ENCODE peak calls at places on chromosomes 2 and 18, in five cellular contexts. One of them, this sample, is unnamed.

GRCh38 chr2:120779781-120780283 is 44.2 kb downstream of the GLI2 start:
- DNase-seq in heart left ventricle: no peak
- DNase-seq in uterus: no peak
- DNase-seq in cardiac muscle cell: peak
- DNase-seq in body of pancreas: no peak
- DNase-seq in this sample: no peak

GRCh38 chr2:127138281-127138680 is 31.3 kb upstream of the BIN1 start:
- DNase-seq in heart left ventricle: no peak
- DNase-seq in uterus: no peak
- DNase-seq in cardiac muscle cell: no peak
- DNase-seq in body of pancreas: no peak
- DNase-seq in this sample: no peak

GRCh38 chr2:112936927-112937232 is 25.9 kb downstream of the IL37 start:
- DNase-seq in heart left ventricle: no peak
- DNase-seq in uterus: no peak
- DNase-seq in cardiac muscle cell: no peak
- DNase-seq in body of pancreas: no peak
- DNase-seq in this sample: no peak

GRCh38 chr2:140586379-140586778 is 1544.4 kb downstream of the LRP1B start:
- DNase-seq in heart left ventricle: no peak
- DNase-seq in uterus: no peak
- DNase-seq in cardiac muscle cell: peak
- DNase-seq in body of pancreas: peak
- DNase-seq in this sample: no peak

GRCh38 chr18:13612111-13612997 is 114.0 kb downstream of the FAM210A start:
- DNase-seq in heart left ventricle: no peak
- DNase-seq in uterus: no peak
- DNase-seq in cardiac muscle cell: no peak
- DNase-seq in body of pancreas: no peak
- DNase-seq in this sample: peak

GRCh38 chr2:20343128-20343527 is 7.5 kb downstream of the PUM2 start:
- DNase-seq in heart left ventricle: no peak
- DNase-seq in uterus: no peak
- DNase-seq in cardiac muscle cell: no peak
- DNase-seq in body of pancreas: no peak
- DNase-seq in this sample: no peak

GRCh38 chr2:7353571-7353970 is 436.4 kb downstream of the RNF144A start:
- DNase-seq in heart left ventricle: no peak
- DNase-seq in uterus: no peak
- DNase-seq in cardiac muscle cell: no peak
- DNase-seq in body of pancreas: no peak
- DNase-seq in this sample: no peak

GRCh38 chr2:6482256-6482655 is 383.5 kb downstream of the CMPK2 start:
- DNase-seq in heart left ventricle: no peak
- DNase-seq in uterus: no peak
- DNase-seq in cardiac muscle cell: no peak
- DNase-seq in body of pancreas: no peak
- DNase-seq in this sample: no peak

GRCh38 chr2:142592171-142592570 is 285.3 kb upstream of the KYNU start:
- DNase-seq in heart left ventricle: no peak
- DNase-seq in uterus: no peak
- DNase-seq in cardiac muscle cell: no peak
- DNase-seq in body of pancreas: no peak
- DNase-seq in this sample: no peak

GRCh38 chr2:119617455-119617854 is 61.5 kb upstream of the TMEM177 start:
- DNase-seq in heart left ventricle: no peak
- DNase-seq in uterus: no peak
- DNase-seq in cardiac muscle cell: no peak
- DNase-seq in body of pancreas: no peak
- DNase-seq in this sample: no peak

GRCh38 chr2:178163911-178164310 is 30.4 kb upstream of the OSBPL6 start:
- DNase-seq in heart left ventricle: no peak
- DNase-seq in uterus: no peak
- DNase-seq in cardiac muscle cell: no peak
- DNase-seq in body of pancreas: no peak
- DNase-seq in this sample: no peak

GRCh38 chr2:26768759-26769500 is 4.8 kb downstream of the SLC35F6 start:
- DNase-seq in heart left ventricle: peak
- DNase-seq in uterus: peak
- DNase-seq in cardiac muscle cell: no peak
- DNase-seq in body of pancreas: peak
- DNase-seq in this sample: peak

GRCh38 chr18:58682429-58683069 is 11.3 kb downstream of the MALT1 start:
- DNase-seq in heart left ventricle: peak
- DNase-seq in uterus: peak
- DNase-seq in cardiac muscle cell: peak
- DNase-seq in body of pancreas: peak
- DNase-seq in this sample: no peak

GRCh38 chr2:65031341-65032015 is 24.7 kb upstream of the CEP68 start:
- DNase-seq in heart left ventricle: no peak
- DNase-seq in uterus: no peak
- DNase-seq in cardiac muscle cell: no peak
- DNase-seq in body of pancreas: peak
- DNase-seq in this sample: no peak

GRCh38 chr18:78780719-78781600 is 198.7 kb upstream of the SALL3 start:
- DNase-seq in heart left ventricle: no peak
- DNase-seq in uterus: no peak
- DNase-seq in cardiac muscle cell: no peak
- DNase-seq in body of pancreas: peak
- DNase-seq in this sample: no peak

GRCh38 chr2:152421521-152422367 is 86.8 kb downstream of the FMNL2 start:
- DNase-seq in heart left ventricle: peak
- DNase-seq in uterus: peak
- DNase-seq in cardiac muscle cell: no peak
- DNase-seq in body of pancreas: peak
- DNase-seq in this sample: no peak

GRCh38 chr2:96967436-96967835 is 18.9 kb downstream of the FAM178B start:
- DNase-seq in heart left ventricle: no peak
- DNase-seq in uterus: no peak
- DNase-seq in cardiac muscle cell: no peak
- DNase-seq in body of pancreas: no peak
- DNase-seq in this sample: no peak

GRCh38 chr18:34509163-34509562 is 200.9 kb upstream of the DTNA start:
- DNase-seq in heart left ventricle: no peak
- DNase-seq in uterus: no peak
- DNase-seq in cardiac muscle cell: no peak
- DNase-seq in body of pancreas: no peak
- DNase-seq in this sample: no peak

GRCh38 chr2:104969564-104969963 is 68.3 kb upstream of the MRPS9 start:
- DNase-seq in heart left ventricle: no peak
- DNase-seq in uterus: no peak
- DNase-seq in cardiac muscle cell: no peak
- DNase-seq in body of pancreas: no peak
- DNase-seq in this sample: no peak

DNA sequence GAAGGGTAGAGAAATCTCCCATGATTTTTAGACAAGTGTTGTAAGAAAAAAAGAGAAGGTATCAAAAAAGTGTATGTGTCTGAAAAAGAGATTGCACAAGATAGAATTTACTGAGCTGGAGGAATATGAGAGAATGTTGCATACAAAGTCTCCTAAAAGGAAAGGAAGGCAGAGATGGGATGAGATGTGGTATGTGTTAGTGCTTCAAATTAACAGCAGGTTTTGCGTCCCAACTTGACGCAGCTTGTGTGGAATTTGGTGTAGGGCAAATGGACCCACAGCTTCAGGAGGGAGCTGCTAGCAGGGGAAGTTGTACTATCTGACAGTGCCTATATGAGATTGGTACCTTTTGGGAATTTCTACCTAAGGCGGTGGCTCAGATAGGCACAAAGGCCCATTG is 9.0 kb upstream of the RASGRP3 start:
- DNase-seq in heart left ventricle: no peak
- DNase-seq in uterus: no peak
- DNase-seq in cardiac muscle cell: no peak
- DNase-seq in body of pancreas: no peak
- DNase-seq in this sample: no peak
- H3K27ac ChIP-seq in heart left ventricle: peak
- H3K27ac ChIP-seq in uterus: no peak
- H3K27ac ChIP-seq in cardiac muscle cell: no peak
- H3K27ac ChIP-seq in body of pancreas: no peak
- H3K27ac ChIP-seq in this sample: no peak

DNA sequence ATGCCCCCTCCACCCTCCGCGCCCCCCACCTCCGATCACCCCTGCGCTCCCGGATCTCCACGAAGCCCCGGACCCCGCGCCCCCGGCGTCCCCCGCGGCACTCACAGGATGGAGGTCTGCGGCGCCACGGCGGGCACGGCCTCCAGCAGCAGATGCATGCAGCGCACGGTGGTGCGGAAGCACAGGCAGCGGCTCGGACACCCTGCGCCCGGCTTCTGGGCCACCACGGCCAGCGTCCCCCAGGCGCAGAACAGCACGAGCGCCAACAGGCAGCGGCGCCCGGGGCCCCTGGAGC is 217 bp downstream of the PXDN start:
- DNase-seq in heart left ventricle: no peak
- DNase-seq in uterus: no peak
- DNase-seq in cardiac muscle cell: peak
- DNase-seq in body of pancreas: no peak
- DNase-seq in this sample: peak
- H3K4me3 ChIP-seq in heart left ventricle: peak
- H3K4me3 ChIP-seq in uterus: peak
- H3K4me3 ChIP-seq in cardiac muscle cell: peak
- H3K4me3 ChIP-seq in body of pancreas: no peak
- H3K4me3 ChIP-seq in this sample: no peak

DNA sequence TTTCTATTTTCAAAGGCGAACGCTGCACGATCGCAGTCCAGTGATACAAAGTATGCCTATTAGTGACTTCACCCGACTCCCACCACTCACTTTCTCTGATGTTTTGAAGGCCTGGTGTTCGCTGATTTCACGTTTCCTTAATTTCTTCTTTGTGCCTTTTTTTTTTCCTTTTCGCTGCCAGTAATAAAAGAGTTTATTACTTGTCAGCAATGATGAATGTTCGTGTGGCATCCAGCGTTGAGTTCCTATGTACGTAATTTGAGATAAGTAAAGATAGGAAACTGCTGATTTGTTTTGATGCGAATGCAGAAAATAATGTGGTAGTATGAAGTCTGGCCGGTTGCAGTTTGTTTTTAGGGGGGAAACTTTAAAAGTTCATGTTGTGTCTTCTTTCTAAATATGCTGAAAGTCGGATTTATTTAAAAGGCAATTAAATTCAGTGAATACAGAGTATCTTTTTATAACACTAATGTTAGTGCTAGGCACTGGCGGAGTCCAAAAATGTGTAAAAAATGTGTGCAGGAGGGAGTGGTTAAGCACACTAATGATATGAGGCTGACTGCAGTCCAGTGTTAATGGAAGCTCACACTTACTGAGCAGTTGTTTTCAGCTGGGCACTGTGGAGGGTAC is 828 bp downstream of the UBXN2A start:
- DNase-seq in heart left ventricle: no peak
- DNase-seq in uterus: no peak
- DNase-seq in cardiac muscle cell: no peak
- DNase-seq in body of pancreas: no peak
- DNase-seq in this sample: no peak
- H3K27ac ChIP-seq in heart left ventricle: peak
- H3K27ac ChIP-seq in uterus: peak
- H3K27ac ChIP-seq in cardiac muscle cell: peak
- H3K27ac ChIP-seq in body of pancreas: peak
- H3K27ac ChIP-seq in this sample: peak

DNA sequence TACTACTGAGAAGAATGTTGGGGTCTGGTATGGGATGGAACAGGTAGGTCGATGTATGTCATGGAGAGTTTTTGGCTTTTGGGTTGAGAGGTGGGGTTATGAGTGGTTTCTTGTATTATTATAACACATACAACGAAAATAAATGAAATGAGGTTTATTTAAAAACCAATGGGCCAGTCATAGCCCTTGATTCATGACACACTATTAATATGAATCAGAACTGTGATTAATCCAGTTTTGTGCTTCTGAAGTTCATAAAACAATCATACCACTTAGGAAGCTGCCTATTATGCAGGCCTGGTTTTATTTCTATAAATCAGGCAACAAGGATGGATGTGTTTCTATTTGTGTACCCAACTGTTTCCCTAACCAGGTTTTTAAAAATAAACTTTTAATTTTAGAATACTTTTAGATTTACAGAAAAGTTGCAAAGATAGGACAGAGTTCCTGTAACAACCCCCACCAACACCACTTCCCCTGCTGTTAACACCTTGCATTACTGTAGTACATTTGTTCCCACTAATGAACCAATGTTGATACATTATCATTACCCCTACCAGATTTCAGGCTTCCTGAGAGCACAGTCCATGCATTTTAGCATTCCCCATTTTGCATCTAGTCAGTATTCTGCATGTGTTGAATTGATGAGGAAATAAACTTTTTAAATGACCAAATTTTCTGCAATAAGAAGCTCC is 37.5 kb upstream of the NCOA1 start:
- DNase-seq in heart left ventricle: no peak
- DNase-seq in uterus: no peak
- DNase-seq in cardiac muscle cell: no peak
- DNase-seq in body of pancreas: no peak
- DNase-seq in this sample: no peak
- H3K4me3 ChIP-seq in heart left ventricle: no peak
- H3K4me3 ChIP-seq in uterus: peak
- H3K4me3 ChIP-seq in cardiac muscle cell: no peak
- H3K4me3 ChIP-seq in body of pancreas: no peak
- H3K4me3 ChIP-seq in this sample: peak

GRCh38 chr2:46704593-46704992 is 211.0 kb downstream of the MCFD2 start:
- DNase-seq in heart left ventricle: no peak
- DNase-seq in uterus: no peak
- DNase-seq in cardiac muscle cell: no peak
- DNase-seq in body of pancreas: no peak
- DNase-seq in this sample: no peak
- H3K27ac ChIP-seq in heart left ventricle: no peak
- H3K27ac ChIP-seq in uterus: no peak
- H3K27ac ChIP-seq in cardiac muscle cell: no peak
- H3K27ac ChIP-seq in body of pancreas: no peak
- H3K27ac ChIP-seq in this sample: no peak

GRCh38 chr2:56118474-56118873 is 65.3 kb upstream of the CCDC85A start:
- DNase-seq in heart left ventricle: no peak
- DNase-seq in uterus: no peak
- DNase-seq in cardiac muscle cell: no peak
- DNase-seq in body of pancreas: no peak
- DNase-seq in this sample: no peak
- H3K4me3 ChIP-seq in heart left ventricle: no peak
- H3K4me3 ChIP-seq in uterus: no peak
- H3K4me3 ChIP-seq in cardiac muscle cell: no peak
- H3K4me3 ChIP-seq in body of pancreas: no peak
- H3K4me3 ChIP-seq in this sample: no peak

This sample was measured in dorsolateral prefrontal cortex.